ENCODE peak calls at places on chromosomes 7 and 10, in ten cellular contexts. One of them, this sample, is unnamed.

GRCh38 chr7:46725838-46726237 is 804.8 kb upstream of the IGFBP3 start:
- DNase-seq in T-helper 1 cell: no peak
- DNase-seq in amniotic stem cell: no peak
- DNase-seq in HFFc6: peak; percentile 34
- DNase-seq in Daoy: no peak
- DNase-seq in AG08395: no peak
- DNase-seq in GDM1: no peak
- DNase-seq in chondrocyte: no peak
- DNase-seq in myocyte: no peak
- DNase-seq in H7: no peak
- DNase-seq in this sample: peak; percentile 67

GRCh38 chr7:57328457-57328856 is 121.5 kb upstream of the ZNF716 start:
- DNase-seq in chondrocyte: peak; percentile 83
- DNase-seq in GDM1: no peak
- DNase-seq in T-helper 1 cell: no peak
- DNase-seq in H7: no peak
- DNase-seq in HFFc6: no peak
- DNase-seq in AG08395: no peak
- DNase-seq in myocyte: no peak
- DNase-seq in Daoy: no peak
- DNase-seq in amniotic stem cell: no peak
- DNase-seq in this sample: no peak

GRCh38 chr7:142496545-142496991 is 238.7 kb upstream of the PRSS58 start:
- DNase-seq in Daoy: peak; percentile 69
- DNase-seq in AG08395: peak; percentile 50
- DNase-seq in chondrocyte: no peak
- DNase-seq in amniotic stem cell: no peak
- DNase-seq in HFFc6: peak; percentile 30
- DNase-seq in myocyte: peak; percentile 74
- DNase-seq in GDM1: peak; percentile 23
- DNase-seq in H7: peak; percentile 63
- DNase-seq in T-helper 1 cell: no peak
- DNase-seq in this sample: peak; percentile 45

GRCh38 chr7:99827040-99827778 is 604 bp upstream of the CYP3A43 start:
- DNase-seq in GDM1: no peak
- DNase-seq in myocyte: no peak
- DNase-seq in HFFc6: no peak
- DNase-seq in amniotic stem cell: no peak
- DNase-seq in Daoy: no peak
- DNase-seq in H7: no peak
- DNase-seq in AG08395: no peak
- DNase-seq in chondrocyte: no peak
- DNase-seq in T-helper 1 cell: no peak
- DNase-seq in this sample: no peak

GRCh38 chr10:19628767-19629443 is 187.3 kb upstream of the PLXDC2 start:
- DNase-seq in amniotic stem cell: no peak
- DNase-seq in Daoy: no peak
- DNase-seq in myocyte: peak; percentile 41
- DNase-seq in chondrocyte: no peak
- DNase-seq in T-helper 1 cell: no peak
- DNase-seq in AG08395: no peak
- DNase-seq in HFFc6: no peak
- DNase-seq in H7: peak; percentile 0
- DNase-seq in GDM1: no peak
- DNase-seq in this sample: peak; percentile 12

GRCh38 chr7:135761751-135762488 is 13.3 kb upstream of the FAM180A start:
- DNase-seq in HFFc6: peak; percentile 81
- DNase-seq in H7: no peak
- DNase-seq in Daoy: peak; percentile 56
- DNase-seq in GDM1: no peak
- DNase-seq in chondrocyte: no peak
- DNase-seq in amniotic stem cell: peak; percentile 37
- DNase-seq in T-helper 1 cell: no peak
- DNase-seq in AG08395: peak; percentile 77
- DNase-seq in myocyte: peak; percentile 94
- DNase-seq in this sample: peak; percentile 91

GRCh38 chr7:127578036-127578684 is 7.2 kb downstream of the GCC1 start:
- DNase-seq in HFFc6: peak; percentile 28
- DNase-seq in amniotic stem cell: no peak
- DNase-seq in GDM1: no peak
- DNase-seq in myocyte: peak; percentile 25
- DNase-seq in Daoy: peak; percentile 41
- DNase-seq in chondrocyte: no peak
- DNase-seq in T-helper 1 cell: no peak
- DNase-seq in H7: no peak
- DNase-seq in AG08395: peak; percentile 19
- DNase-seq in this sample: peak; percentile 45

GRCh38 chr10:6065845-6066244 is 3.7 kb upstream of the IL2RA start:
- DNase-seq in H7: no peak
- DNase-seq in HFFc6: no peak
- DNase-seq in T-helper 1 cell: no peak
- DNase-seq in AG08395: no peak
- DNase-seq in amniotic stem cell: no peak
- DNase-seq in chondrocyte: no peak
- DNase-seq in Daoy: no peak
- DNase-seq in GDM1: no peak
- DNase-seq in myocyte: no peak
- DNase-seq in this sample: no peak

GRCh38 chr7:90945104-90945752 is 319.0 kb upstream of the FZD1 start:
- DNase-seq in Daoy: no peak
- DNase-seq in chondrocyte: no peak
- DNase-seq in HFFc6: peak; percentile 43
- DNase-seq in GDM1: no peak
- DNase-seq in myocyte: no peak
- DNase-seq in H7: no peak
- DNase-seq in AG08395: peak; percentile 37
- DNase-seq in T-helper 1 cell: no peak
- DNase-seq in amniotic stem cell: no peak
- DNase-seq in this sample: no peak

GRCh38 chr7:140275069-140275961 is 98.5 kb upstream of the KDM7A start:
- DNase-seq in myocyte: no peak
- DNase-seq in Daoy: no peak
- DNase-seq in HFFc6: no peak
- DNase-seq in GDM1: no peak
- DNase-seq in T-helper 1 cell: no peak
- DNase-seq in AG08395: no peak
- DNase-seq in H7: no peak
- DNase-seq in amniotic stem cell: no peak
- DNase-seq in chondrocyte: no peak
- DNase-seq in this sample: no peak

GRCh38 chr10:19904202-19904661 is 88.0 kb downstream of the PLXDC2 start:
- DNase-seq in H7: no peak
- DNase-seq in chondrocyte: no peak
- DNase-seq in AG08395: no peak
- DNase-seq in amniotic stem cell: no peak
- DNase-seq in T-helper 1 cell: no peak
- DNase-seq in HFFc6: no peak
- DNase-seq in myocyte: peak; percentile 46
- DNase-seq in Daoy: peak; percentile 27
- DNase-seq in GDM1: no peak
- DNase-seq in this sample: no peak